ENCODE peak calls at places on chromosomes 6 and 20, in four cellular contexts. U is HepG2, Q is HCT116, V is K562. S is an unnamed sample. For H3K36me3, the result is how much of the 10 kb centered on the place peaks cover.

GRCh38 chr6:159203304-159204005 is 34.3 kb downstream of the FNDC1 start:
- DNase-seq in U (no peak), Q (no peak), V (no peak), S (no peak)

GRCh38 chr20:49916146-49917002 is 1.0 kb upstream of the SPATA2 start:
- DNase-seq in U (peak), Q (no peak), V (peak), S (no peak)

GRCh38 chr6:126153661-126154060 is 167.3 kb downstream of the TRMT11 start:
- DNase-seq in U (no peak), Q (no peak), V (no peak), S (no peak)

GRCh38 chr20:7264137-7264536 is 496.7 kb downstream of the BMP2 start:
- DNase-seq in U (no peak), Q (no peak), V (no peak), S (no peak)

GRCh38 chr6:148309301-148309700 is 33.3 kb upstream of the SASH1 start:
- DNase-seq in U (no peak), Q (no peak), V (no peak), S (no peak)

GRCh38 chr6:170057034-170057734 is 233.7 kb downstream of the DLL1 start:
- DNase-seq in U (no peak), Q (no peak), V (no peak), S (no peak)

GRCh38 chr6:111926731-111927302 is 53.6 kb upstream of the FYN start:
- DNase-seq in U (no peak), Q (no peak), V (no peak), S (no peak)

GRCh38 chr6:44473870-44474631 is 86.5 kb downstream of the CDC5L start:
- DNase-seq in U (no peak), Q (no peak), V (no peak), S (no peak)

DNA sequence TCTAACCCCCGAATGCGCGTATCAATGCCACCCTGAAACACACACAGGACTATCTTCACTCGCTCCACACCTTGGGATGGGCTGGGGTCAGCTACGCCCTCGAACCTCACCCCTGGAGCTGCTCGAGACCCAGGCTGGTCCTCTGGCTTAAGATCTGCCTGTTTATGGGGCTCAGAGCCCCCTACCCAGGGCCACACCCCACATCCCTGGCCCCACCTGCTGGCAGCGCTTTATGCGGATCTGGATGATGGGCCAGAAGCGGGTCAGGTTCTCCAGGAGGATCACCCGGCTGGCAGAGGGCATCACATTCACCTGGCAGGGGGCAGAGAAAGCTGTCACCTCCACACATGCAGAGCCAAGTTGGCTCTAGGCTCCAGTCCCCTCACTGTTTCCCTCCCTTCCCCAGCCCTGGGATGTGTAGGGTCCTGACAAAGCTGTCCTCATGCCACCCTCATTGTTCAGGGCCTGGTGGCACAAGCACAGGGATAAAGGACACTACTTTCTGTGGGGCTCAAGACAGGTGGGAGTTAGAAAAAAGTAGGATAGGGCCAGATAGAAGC is 8.2 kb downstream of the CUL7 start:
- DNase-seq in U (no peak), Q (no peak), V (no peak), S (no peak)
- H3K36me3 ChIP-seq in U (half or more), Q (under half), V (half or more), S (under half)

GRCh38 chr6:106273087-106273486 is 52.5 kb downstream of the ATG5 start:
- DNase-seq in U (no peak), Q (no peak), V (no peak), S (no peak)
- H3K4me3 ChIP-seq in U (no peak), Q (no peak), V (no peak), S (no peak)

GRCh38 chr6:151916075-151916474 is 108.6 kb downstream of the ESR1 start:
- DNase-seq in U (no peak), Q (no peak), V (no peak), S (no peak)
- TF ChIP-seq TCF7L2 in U (no peak), Q (no peak), V (no peak), S (no peak)

DNA sequence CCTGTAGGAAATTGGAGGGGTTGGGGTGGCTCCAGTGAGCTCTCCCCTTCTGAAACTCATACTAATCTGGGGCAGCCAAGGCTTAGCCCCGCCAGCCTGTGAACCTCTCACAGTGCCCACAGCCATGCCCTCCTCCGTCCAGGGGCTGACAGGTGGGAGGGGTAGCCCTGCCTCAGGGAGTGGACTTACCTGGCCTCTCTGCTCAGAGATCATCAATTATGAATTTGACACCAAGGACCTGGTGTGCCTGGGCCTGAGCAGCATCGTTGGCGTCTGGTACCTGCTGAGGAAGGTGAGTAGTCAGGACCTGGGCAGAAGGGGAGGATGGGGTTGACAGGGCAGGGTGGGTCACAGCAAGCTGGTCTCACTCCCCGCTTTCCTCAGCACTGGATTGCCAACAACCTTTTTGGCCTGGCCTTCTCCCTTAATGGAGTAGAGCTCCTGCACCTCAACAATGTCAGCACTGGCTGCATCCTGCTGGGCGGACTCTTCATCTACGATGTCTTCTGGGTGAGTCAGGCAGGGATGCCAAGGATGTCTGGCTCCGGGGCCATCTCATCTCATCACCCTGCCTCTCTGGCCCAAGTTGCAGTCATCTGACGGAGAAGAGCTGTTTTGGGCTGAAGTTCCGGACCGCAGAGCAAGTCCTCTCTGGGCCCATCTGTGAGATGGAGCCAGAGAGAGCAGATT is 34.7 kb downstream of the HM13 start:
- DNase-seq in U (no peak), Q (no peak), V (no peak), S (no peak)
- H3K36me3 ChIP-seq in U (half or more), Q (under half), V (half or more), S (under half)

DNA sequence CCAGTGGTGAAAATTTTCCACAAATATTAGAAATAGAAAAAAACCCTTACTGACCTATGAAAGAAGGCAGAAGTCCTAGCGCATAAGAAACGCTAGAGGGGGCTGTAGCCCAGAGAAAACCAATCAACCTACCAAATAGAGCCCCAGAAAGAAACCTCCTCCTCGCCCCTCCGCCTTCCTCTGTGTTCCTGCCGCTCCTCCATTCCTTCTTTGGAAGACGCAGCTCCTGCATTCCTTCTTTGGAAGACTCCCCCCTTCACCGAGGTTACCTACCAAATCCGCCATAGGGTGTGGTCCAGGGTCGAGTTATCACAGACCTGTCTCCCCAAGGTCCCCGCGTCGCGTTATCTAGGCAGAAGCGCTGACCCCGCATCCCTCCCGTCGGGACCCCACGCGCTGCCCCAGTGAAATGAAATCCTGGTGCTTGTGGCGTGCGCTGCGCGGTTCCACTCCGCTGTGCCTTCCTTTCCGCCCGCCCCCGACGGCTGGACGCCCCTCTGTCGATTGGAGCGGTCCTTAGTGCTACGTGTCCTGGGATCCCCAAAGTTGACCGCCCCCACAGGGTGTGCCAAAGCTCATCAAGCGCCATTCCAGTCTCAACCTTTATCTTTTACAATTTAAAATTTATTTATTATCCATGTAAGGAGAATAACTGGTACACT is 12.9 kb downstream of the RPP21 start:
- DNase-seq in U (peak), Q (peak), V (peak), S (peak)
- H3K4me3 ChIP-seq in U (no peak), Q (no peak), V (no peak), S (peak)